ENCODE peak calls at places on chromosomes 6 and 20, in seven cellular contexts. D is HCT116, P is SK-N-SH, R is K562, M is HepG2, W is H1, V is GM12878. Z is an unnamed sample.

GRCh38 chr20:18504479-18505060 is 3.2 kb upstream of the SEC23B start:
- DNase-seq in R (no peak), V (no peak), W (no peak), D (no peak), P (no peak), M (no peak), Z (no peak)

GRCh38 chr6:12286381-12287132 is 3.6 kb upstream of the EDN1 start:
- DNase-seq in R (no peak), D (no peak), W (no peak), V (no peak), P (no peak), M (no peak), Z (no peak)

GRCh38 chr20:24341781-24342180 is 127.6 kb upstream of the SYNDIG1 start:
- DNase-seq in V (no peak), R (no peak), P (no peak), D (no peak), M (no peak), W (no peak), Z (no peak)

GRCh38 chr6:135451617-135452190 is 45.8 kb downstream of the AHI1 start:
- DNase-seq in W (no peak), M (peak), R (peak), V (no peak), P (peak), D (peak), Z (peak)

GRCh38 chr20:25248501-25249172 is 752 bp downstream of the PYGB start:
- DNase-seq in R (no peak), P (peak), W (no peak), V (no peak), M (no peak), D (no peak), Z (no peak)

GRCh38 chr6:68343901-68344300 is 291.2 kb upstream of the ADGRB3 start:
- DNase-seq in V (no peak), R (peak), M (peak), W (peak), P (peak), D (no peak), Z (peak)

GRCh38 chr6:35435075-35435837 is 16.9 kb upstream of the FANCE start:
- DNase-seq in D (no peak), W (no peak), P (no peak), M (no peak), V (no peak), R (no peak), Z (no peak)

GRCh38 chr6:130115036-130115435 is 96.7 kb downstream of the L3MBTL3 start:
- DNase-seq in R (no peak), V (peak), D (no peak), P (no peak), M (no peak), W (no peak), Z (no peak)

GRCh38 chr6:4280721-4281120 is 145.3 kb upstream of the ECI2 start:
- DNase-seq in D (no peak), V (no peak), R (no peak), W (no peak), P (no peak), M (no peak), Z (no peak)

GRCh38 chr20:4593149-4593525 is 128.6 kb upstream of the PRND start:
- DNase-seq in M (no peak), W (no peak), P (no peak), V (no peak), R (no peak), D (no peak), Z (no peak)

GRCh38 chr6:41302638-41303037 is 16.2 kb upstream of the TREM1 start:
- DNase-seq in P (no peak), W (no peak), R (no peak), V (no peak), M (no peak), D (no peak), Z (no peak)

GRCh38 chr6:12233693-12234551 is 56.2 kb upstream of the EDN1 start:
- DNase-seq in W (peak), V (peak), R (peak), D (peak), M (peak), P (peak), Z (peak)

GRCh38 chr6:34817337-34817910 is 25.5 kb downstream of the BLTP3A start:
- DNase-seq in M (no peak), D (no peak), P (no peak), W (no peak), R (no peak), V (no peak), Z (no peak)

GRCh38 chr20:57124346-57124745 is 142.1 kb downstream of the BMP7 start:
- DNase-seq in W (no peak), P (no peak), M (no peak), D (no peak), R (no peak), V (no peak), Z (no peak)

GRCh38 chr20:18672826-18673225 is 85.0 kb downstream of the DTD1 start:
- DNase-seq in V (no peak), D (no peak), W (no peak), P (peak), R (no peak), M (no peak), Z (no peak)

GRCh38 chr6:41232667-41233066 is 4.5 kb downstream of the TREML4 start:
- DNase-seq in V (no peak), M (no peak), D (no peak), P (no peak), W (no peak), R (no peak), Z (no peak)

GRCh38 chr6:47180633-47181032 is 129.1 kb downstream of the TNFRSF21 start:
- DNase-seq in P (no peak), R (no peak), D (peak), W (peak), M (peak), V (no peak), Z (peak)

GRCh38 chr6:135087803-135088202 is 33.2 kb upstream of the HBS1L start:
- DNase-seq in V (no peak), M (no peak), R (no peak), P (no peak), D (no peak), W (no peak), Z (no peak)

DNA sequence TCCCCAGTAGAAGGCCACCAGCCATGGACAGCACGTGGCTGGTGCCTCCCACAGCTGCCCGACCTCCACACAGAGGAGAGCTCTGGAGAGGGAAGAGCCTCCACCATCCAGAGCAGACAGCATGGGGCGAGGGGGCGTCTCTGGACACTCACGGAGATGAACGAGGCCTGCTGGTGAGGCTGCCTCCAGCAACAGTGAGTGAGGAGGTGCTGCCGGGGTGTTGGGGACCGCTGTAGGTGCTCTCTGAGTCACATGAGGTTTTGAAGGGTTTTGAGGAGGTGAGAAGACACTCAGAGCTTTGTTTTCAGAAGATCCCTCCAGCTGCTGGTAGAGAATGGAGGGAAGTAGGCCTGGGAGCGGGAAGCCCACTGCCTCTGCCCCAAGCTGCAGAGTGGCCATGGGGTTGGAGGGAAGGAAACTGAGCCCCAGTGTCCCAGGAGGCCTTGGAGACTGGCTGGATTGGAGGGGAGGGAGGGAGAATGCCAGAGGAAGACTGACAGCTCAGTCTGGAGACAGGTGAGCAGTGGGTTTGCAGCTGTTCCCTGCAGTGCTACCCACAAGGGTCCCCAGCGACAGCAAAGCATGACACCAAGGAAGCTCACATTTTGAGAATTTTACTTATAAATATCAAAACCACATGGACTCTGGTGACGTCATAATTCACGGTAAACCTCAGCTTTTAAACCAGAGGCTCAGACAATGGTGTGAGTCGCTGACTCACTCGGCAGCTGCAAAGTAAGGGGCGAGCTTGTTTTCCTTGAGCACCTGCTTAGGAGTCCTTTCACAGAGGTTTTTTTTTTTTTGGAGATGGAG is 65.4 kb downstream of the THBS2 start:
- DNase-seq in V (no peak), W (no peak), M (no peak), R (no peak), P (no peak), D (no peak), Z (no peak)
- TF ChIP-seq YY1 in V (no peak), W (no peak), M (no peak), R (no peak), P (no peak), D (no peak), Z (no peak)

DNA sequence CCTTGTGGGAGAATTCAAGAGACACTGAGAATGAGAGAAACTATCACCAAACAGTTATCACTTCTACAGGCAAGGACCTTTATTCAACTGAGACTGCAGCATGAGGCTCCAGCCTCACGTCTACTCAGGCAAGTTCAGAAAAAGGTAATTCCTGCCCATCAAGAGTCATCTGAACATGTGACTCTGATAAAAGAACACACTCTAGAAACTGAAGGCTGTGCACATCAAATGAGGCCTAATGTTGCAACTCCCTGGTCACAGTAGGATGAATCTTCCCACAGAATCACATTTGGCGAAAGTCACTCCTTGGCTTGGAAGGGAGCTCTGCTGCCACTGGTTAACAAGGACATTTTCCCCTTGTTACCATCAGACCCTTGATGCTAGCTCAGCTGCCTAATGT is 71.2 kb upstream of the EMILIN3 start:
- DNase-seq in P (no peak), V (no peak), R (no peak), D (no peak), M (no peak), W (no peak), Z (no peak)
- TF ChIP-seq YY1 in P (no peak), V (no peak), R (no peak), D (no peak), M (no peak), W (no peak), Z (no peak)

GRCh38 chr20:35708502-35708901 is 9.3 kb downstream of the ROMO1 start:
- DNase-seq in D (no peak), R (no peak), V (no peak), W (no peak), M (no peak), P (no peak), Z (no peak)

GRCh38 chr20:35700625-35701148 is 1.5 kb downstream of the ROMO1 start:
- DNase-seq in D (no peak), W (no peak), R (no peak), V (no peak), M (no peak), P (no peak), Z (no peak)

GRCh38 chr20:35702824-35703695 is 3.9 kb downstream of the ROMO1 start:
- DNase-seq in D (no peak), V (no peak), M (no peak), W (no peak), P (no peak), R (no peak), Z (no peak)

GRCh38 chr20:35702051-35702823 is 3.0 kb downstream of the ROMO1 start:
- DNase-seq in D (no peak), M (no peak), R (no peak), V (no peak), W (no peak), P (no peak), Z (no peak)

DNA sequence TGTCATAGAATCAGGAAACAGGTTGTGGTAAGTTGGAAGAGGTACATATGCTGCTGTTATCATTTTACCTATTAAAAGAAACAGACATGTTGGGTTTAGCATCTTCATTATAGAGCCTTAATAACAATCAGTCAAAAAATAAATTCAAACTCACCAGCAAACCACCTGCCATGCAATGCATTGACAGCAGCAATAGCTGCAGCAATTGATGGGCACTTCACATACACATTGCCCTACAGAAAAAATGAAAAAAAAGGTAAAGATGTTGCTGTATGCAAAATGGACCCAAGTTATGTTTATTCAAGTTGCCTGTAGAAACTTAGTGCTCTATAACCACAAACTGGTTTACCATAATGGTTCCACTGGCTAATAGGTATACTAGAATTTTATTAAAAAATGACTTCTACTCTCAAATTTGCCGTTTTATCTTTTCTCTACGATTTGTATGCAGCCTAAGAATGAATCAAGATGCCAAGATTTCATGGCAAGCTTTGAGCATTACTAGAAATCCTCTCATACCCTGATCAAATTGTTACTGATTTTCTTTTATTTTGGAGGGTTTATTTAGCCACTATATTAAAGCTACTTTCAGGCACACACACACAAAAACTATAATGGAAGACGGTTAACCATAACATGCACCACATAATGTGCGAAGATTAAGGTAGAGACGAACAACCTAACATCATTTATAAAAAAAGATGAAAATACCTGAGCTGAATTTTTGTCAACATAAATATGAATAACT is 5.5 kb downstream of the ROMO1 start:
- DNase-seq in D (no peak), R (no peak), P (no peak), M (no peak), W (no peak), V (no peak), Z (no peak)
- TF ChIP-seq YY1 in D (no peak), R (no peak), P (no peak), M (no peak), W (no peak), V (no peak), Z (no peak)

DNA sequence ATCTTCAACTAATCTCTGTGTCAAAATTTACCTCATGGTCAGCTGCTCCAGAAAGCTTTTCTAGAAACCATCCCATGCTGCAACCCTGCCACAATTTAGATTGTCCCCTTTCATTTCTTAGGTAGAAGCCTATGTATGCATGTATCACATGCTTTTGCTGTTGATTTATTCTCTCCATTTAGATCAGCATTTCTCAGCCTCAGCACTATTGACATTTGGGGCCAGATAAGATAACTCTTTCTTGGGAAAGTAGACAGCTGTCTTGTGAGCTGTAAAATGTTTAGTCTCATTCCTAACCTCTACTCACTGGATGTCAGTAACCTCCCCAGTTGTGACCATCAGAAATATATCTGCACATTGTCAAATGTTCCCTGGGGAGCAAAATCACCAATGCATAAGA is 99.0 kb downstream of the PLCB1 start:
- DNase-seq in M (no peak), W (no peak), P (no peak), V (no peak), D (no peak), R (no peak), Z (no peak)
- TF ChIP-seq YY1 in M (no peak), W (no peak), P (no peak), V (no peak), D (no peak), R (no peak), Z (no peak)

GRCh38 chr6:22250486-22250885 is 46.4 kb downstream of the PRL start:
- DNase-seq in V (no peak), D (no peak), M (no peak), R (no peak), P (no peak), W (peak), Z (peak)
- TF ChIP-seq YY1 in V (no peak), D (no peak), M (no peak), R (no peak), P (no peak), W (no peak), Z (no peak)

GRCh38 chr6:38025431-38025830 is 205.9 kb downstream of the ZFAND3 start:
- DNase-seq in W (no peak), P (no peak), V (no peak), M (no peak), D (no peak), R (no peak), Z (no peak)

GRCh38 chr6:38024908-38025307 is 205.4 kb downstream of the ZFAND3 start:
- DNase-seq in V (no peak), W (no peak), P (no peak), D (no peak), M (no peak), R (no peak), Z (no peak)

GRCh38 chr6:38030380-38030779 is 210.9 kb downstream of the ZFAND3 start:
- DNase-seq in V (no peak), R (no peak), M (no peak), P (no peak), D (no peak), W (no peak), Z (no peak)

GRCh38 chr6:38033442-38033982 is 214.0 kb downstream of the ZFAND3 start:
- DNase-seq in P (no peak), R (no peak), M (no peak), D (no peak), W (no peak), V (no peak), Z (no peak)

DNA sequence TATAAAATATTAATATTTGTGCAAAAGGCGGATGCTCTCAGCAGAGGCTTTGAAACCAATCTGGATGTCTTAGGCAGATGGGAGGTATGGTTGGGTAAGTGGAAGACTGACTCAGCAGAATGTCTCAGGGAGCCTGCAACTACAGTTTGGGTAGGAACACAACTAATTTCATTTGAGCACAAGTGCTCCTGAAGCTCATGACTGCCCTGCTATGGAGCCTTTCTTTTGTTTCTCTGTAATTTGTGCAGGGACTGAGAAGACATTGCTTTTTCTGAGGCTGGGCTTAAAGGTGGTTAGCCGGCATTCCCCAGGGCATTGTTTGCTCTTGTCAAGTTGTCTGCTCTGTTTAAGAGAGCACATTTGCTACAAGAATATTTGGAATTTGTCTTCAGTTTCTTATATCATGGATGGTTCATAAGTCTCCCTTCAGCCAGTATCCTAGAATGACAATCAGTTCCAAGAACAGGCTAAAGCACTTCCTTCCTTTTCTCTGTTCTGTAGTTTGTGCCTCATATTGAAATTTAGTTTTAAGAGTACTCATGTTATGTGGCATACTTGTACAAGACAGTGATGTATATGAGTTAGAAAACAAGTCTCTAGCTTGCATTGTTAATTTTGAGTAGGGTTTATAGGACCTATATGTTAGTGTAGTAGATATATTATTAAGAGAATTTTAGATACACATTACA is 208.3 kb downstream of the ZFAND3 start:
- DNase-seq in V (no peak), D (no peak), M (no peak), W (no peak), P (no peak), R (no peak), Z (no peak)
- TF ChIP-seq YY1 in V (no peak), D (no peak), M (no peak), W (no peak), P (no peak), R (no peak), Z (no peak)

GRCh38 chr20:63346131-63347080 is 14.7 kb downstream of the CHRNA4 start:
- DNase-seq in D (no peak), R (no peak), W (no peak), P (no peak), M (no peak), V (no peak), Z (no peak)
- TF ChIP-seq YY1 in D (no peak), R (no peak), W (no peak), P (no peak), M (no peak), V (no peak), Z (no peak)

GRCh38 chr20:46260936-46261454 is 47.3 kb downstream of the CDH22 start:
- DNase-seq in M (no peak), D (no peak), P (no peak), W (no peak), R (no peak), V (no peak), Z (no peak)

GRCh38 chr20:46260480-46260879 is 47.8 kb downstream of the CDH22 start:
- DNase-seq in D (no peak), W (no peak), R (no peak), P (no peak), V (no peak), M (no peak), Z (no peak)

GRCh38 chr20:46259260-46259859 is 48.9 kb downstream of the CDH22 start:
- DNase-seq in M (no peak), P (no peak), V (no peak), D (no peak), R (no peak), W (no peak), Z (no peak)

GRCh38 chr20:46264391-46265266 is 43.7 kb downstream of the CDH22 start:
- DNase-seq in M (no peak), P (no peak), W (no peak), V (no peak), D (no peak), R (no peak), Z (no peak)

DNA sequence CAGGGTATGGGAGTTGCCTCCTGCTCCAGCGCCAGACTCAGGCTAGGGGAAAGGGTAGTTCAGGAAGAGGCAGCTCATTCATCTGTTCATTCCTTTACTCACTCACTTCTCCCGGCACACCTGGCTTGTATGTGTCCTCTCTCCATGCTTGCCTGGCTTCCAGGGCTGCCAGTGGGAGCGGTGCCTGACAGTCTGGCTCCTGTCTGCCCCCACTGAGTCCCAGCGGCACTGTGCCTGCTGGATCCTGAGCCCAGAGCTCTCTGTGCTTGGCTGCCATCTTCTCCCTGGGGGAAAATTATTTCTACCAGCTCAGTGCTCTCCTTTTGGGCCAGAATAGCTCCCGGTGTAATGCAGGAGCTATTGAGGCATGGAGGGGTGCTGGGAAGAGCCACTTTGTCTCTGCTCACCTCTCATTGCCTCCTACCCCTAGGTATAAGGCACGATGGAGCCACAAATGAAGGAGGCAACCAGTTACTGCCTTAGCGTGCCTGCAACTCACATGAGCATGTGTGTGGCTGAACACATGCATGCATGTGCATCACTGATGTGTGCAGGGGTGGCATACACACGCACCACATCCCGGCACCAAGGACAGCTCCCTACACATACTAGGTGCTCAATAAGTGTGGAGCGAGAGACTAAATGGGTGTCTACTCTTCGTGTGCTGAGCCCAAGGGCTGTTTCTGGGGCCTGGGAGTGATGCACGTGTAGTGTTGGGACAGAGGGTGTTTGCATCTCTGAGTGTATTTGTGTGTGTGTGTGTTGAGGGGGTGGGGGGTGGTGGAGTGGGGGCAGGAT is 46.6 kb downstream of the CDH22 start:
- DNase-seq in D (no peak), R (no peak), P (no peak), W (no peak), M (no peak), V (no peak), Z (no peak)
- TF ChIP-seq YY1 in D (no peak), R (no peak), P (no peak), W (no peak), M (no peak), V (no peak), Z (no peak)

Z was measured in NT2/D1.